ENCODE peak calls at places on chromosomes 16 and 17, in six cellular contexts. D is SK-N-SH, I is OCI-LY7, A is mesenchymal stem cell, Y is PC-3, K is endothelial cell of umbilical vein. L is an unnamed sample. For H3K4me1, the result is how much of the 10 kb centered on the place peaks cover.

GRCh38 chr16:30076276-30076791 is 540 bp downstream of the PPP4C start:
- DNase-seq in D (no peak), I (no peak), A (no peak), Y (no peak), K (peak), L (no peak)

GRCh38 chr16:13923703-13924298 is 3.8 kb downstream of the ERCC4 start:
- DNase-seq in D (peak), I (peak), A (peak), Y (peak), K (peak), L (no peak)

GRCh38 chr17:17749025-17749772 is 67.9 kb downstream of the RAI1 start:
- DNase-seq in D (peak), I (peak), A (no peak), Y (no peak), K (no peak), L (no peak)

GRCh38 chr17:78738245-78738644 is 43.8 kb downstream of the CYTH1 start:
- DNase-seq in D (no peak), I (peak), A (no peak), Y (no peak), K (no peak), L (no peak)

GRCh38 chr17:76957600-76958464 is 89.6 kb downstream of the MGAT5B start:
- DNase-seq in D (no peak), I (peak), A (no peak), Y (no peak), K (no peak), L (no peak)

GRCh38 chr17:27282054-27282501 is 11.8 kb upstream of the WSB1 start:
- DNase-seq in D (no peak), I (peak), A (no peak), Y (no peak), K (no peak), L (no peak)

GRCh38 chr17:41367426-41368075 is 2.1 kb downstream of the KRT33B start:
- DNase-seq in D (no peak), I (no peak), A (peak), Y (peak), K (no peak), L (no peak)

GRCh38 chr16:80027007-80027965 is 426.7 kb upstream of the MAF start:
- DNase-seq in D (no peak), I (no peak), A (peak), Y (peak), K (peak), L (peak)

GRCh38 chr17:72145972-72146755 is 25.3 kb downstream of the SOX9 start:
- DNase-seq in D (no peak), I (no peak), A (no peak), Y (peak), K (no peak), L (no peak)

GRCh38 chr16:53216798-53217197 is 162.0 kb downstream of the CHD9 start:
- DNase-seq in D (no peak), I (no peak), A (no peak), Y (no peak), K (no peak), L (no peak)

GRCh38 chr17:60127068-60128064 is 22.4 kb upstream of the CA4 start:
- DNase-seq in D (peak), I (no peak), A (no peak), Y (no peak), K (no peak), L (no peak)

GRCh38 chr17:59365383-59365981 is 34.0 kb downstream of the YPEL2 start:
- DNase-seq in D (peak), I (peak), A (no peak), Y (no peak), K (peak), L (no peak)

GRCh38 chr16:85027968-85028637 is 508 bp downstream of the KIAA0513 start:
- DNase-seq in D (no peak), I (peak), A (peak), Y (no peak), K (no peak), L (no peak)

GRCh38 chr17:82243648-82244412 is 15.0 kb downstream of the SLC16A3 start:
- DNase-seq in D (no peak), I (no peak), A (no peak), Y (peak), K (no peak), L (no peak)

GRCh38 chr16:46688101-46688656 is 799 bp downstream of the VPS35 start:
- DNase-seq in D (no peak), I (no peak), A (no peak), Y (peak), K (peak), L (no peak)

GRCh38 chr17:32558328-32558955 is 71.6 kb downstream of the CDK5R1 start:
- DNase-seq in D (no peak), I (peak), A (no peak), Y (no peak), K (peak), L (no peak)

GRCh38 chr16:10827691-10828341 is 9.2 kb upstream of the TVP23A start:
- DNase-seq in D (no peak), I (no peak), A (no peak), Y (peak), K (peak), L (no peak)

GRCh38 chr16:82631701-82632685 is 5.2 kb downstream of the CDH13 start:
- DNase-seq in D (peak), I (no peak), A (peak), Y (peak), K (no peak), L (no peak)

GRCh38 chr16:84677017-84677803 is 22.6 kb upstream of the USP10 start:
- DNase-seq in D (no peak), I (no peak), A (no peak), Y (no peak), K (no peak), L (no peak)

GRCh38 chr16:79505344-79505743 is 95.2 kb downstream of the MAF start:
- DNase-seq in D (no peak), I (no peak), A (no peak), Y (no peak), K (no peak), L (no peak)

GRCh38 chr17:27521281-27522027 is 65.2 kb downstream of the KSR1 start:
- DNase-seq in D (no peak), I (no peak), A (peak), Y (no peak), K (no peak), L (no peak)

GRCh38 chr17:34750004-34750403 is 170.6 kb downstream of the TMEM132E start:
- DNase-seq in D (no peak), I (no peak), A (no peak), Y (no peak), K (no peak), L (no peak)

GRCh38 chr16:30748634-30749445 is 615 bp downstream of the PHKG2 start:
- DNase-seq in D (peak), I (peak), A (peak), Y (peak), K (peak), L (no peak)

GRCh38 chr17:7579001-7579838 is at the start of gene CD68:
- DNase-seq in D (peak), I (peak), A (peak), Y (peak), K (peak), L (peak)

GRCh38 chr16:84514874-84515835 is 10.7 kb upstream of the MEAK7 start:
- DNase-seq in D (no peak), I (peak), A (no peak), Y (no peak), K (no peak), L (no peak)

DNA sequence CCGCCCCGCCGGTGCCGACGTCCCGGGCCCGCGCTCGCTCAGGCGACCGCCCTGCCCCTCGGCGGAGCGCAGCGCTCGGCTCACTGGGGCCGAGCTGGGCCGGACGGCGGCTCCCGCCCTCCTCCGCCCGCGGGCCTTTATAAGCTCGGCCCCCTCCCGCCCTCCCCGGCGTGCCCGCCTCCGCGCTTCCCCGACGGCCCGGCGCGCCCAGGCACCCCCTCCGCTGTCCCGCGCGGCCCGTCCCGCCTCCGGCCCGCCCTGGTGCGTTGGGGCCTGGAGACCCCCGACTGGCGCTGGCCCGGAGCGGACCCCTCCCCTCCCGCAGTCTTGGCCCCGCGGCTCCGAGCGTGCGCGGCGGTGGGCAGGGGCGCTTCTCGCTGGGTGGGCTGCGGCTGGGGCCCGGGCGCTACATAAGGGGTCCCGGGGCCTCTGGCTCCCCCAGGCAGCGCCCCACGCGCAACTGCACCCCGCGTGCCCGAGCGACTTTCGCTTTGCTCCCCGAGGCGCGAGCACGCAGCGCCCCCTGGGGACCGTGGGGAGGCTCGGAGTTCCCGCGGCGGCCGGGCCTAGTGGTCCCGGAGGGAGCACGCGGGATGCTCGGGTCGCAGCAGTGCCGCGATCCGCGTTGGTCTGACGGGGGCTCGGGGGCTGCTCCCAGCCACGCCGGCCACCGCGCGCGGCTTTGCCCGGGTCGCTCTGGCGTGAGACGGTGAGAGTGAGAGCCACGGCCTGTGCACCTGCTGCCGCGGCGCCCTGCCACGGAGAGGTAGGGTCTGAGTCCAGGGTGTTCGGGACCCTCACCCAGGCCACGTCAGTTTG is at the start of gene PIEZO1:
- DNase-seq in D (peak), I (peak), A (peak), Y (peak), K (peak), L (peak)
- H3K4me1 ChIP-seq in D (under half), I (half or more), A (under half), Y (under half), K (under half), L (half or more)

DNA sequence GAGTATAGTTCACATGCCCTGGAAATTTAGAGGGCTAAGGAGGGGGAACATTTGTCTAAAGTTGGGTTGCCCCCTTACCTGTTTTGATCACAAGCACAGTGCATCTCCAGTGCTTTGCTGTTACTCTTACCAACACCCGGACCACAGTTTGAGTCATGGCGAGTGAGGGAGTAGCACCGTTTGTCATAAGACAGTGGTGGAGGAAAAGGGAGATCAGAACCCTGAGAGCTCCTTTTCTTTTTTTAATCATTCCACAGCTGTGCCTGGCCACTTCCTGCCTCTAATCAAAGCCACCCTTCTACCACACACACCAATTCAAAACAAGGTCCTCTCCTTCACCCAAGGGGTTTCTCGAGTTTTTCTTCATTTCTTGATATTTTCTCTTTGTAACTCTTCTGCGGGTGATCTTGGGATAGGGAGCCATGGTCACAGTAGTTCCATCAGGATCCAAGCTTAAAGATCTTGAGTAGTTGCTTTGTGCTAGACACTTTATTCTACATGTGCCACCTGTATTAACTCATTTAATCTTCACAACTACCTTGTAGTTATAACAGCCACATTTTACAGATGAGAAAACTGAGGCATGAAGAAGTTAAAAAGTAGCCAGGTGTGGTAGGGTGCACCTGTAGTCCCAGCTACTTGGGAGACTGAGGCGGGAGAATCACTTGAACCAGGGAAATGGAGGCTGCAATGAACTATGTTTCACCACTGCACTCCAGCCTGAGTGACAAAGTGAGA is 5.0 kb upstream of the MYL4 start:
- DNase-seq in D (no peak), I (peak), A (peak), Y (no peak), K (no peak), L (peak)
- H3K4me2 ChIP-seq in D (no peak), I (peak), A (no peak), Y (no peak), K (no peak), L (peak)

GRCh38 chr17:65173951-65174683 is 36.9 kb downstream of the RGS9 start:
- DNase-seq in D (peak), I (no peak), A (no peak), Y (no peak), K (no peak), L (no peak)
- H2AFZ ChIP-seq in D (no peak), I (peak), A (no peak), Y (no peak), K (no peak), L (peak)

DNA sequence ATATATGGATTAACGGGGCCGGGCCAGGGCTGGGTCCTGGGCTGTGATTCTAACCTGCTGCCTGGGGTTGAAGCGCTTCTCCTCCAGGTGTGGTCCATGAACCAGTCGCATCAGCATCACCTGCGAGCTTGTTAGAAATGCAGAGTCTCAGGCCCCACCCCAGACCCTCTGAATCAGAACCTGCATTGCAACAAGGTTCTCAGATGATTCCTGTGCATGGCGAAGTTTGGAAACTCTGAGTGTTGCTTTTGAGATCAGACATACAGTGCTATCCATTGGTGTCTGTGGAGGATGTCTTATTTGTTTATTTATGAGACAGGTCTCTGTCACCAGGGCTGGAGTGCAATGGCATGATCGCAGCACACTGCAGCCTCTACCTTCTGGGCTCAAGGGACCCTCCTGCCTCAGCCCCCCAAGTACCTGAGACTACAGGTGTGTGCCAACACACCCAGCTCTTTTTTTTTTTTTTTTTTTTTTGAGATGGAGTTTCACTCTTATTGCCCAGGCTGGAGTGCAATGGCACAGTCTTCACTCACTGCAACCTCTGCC is 99.8 kb downstream of the PITPNC1 start:
- DNase-seq in D (no peak), I (no peak), A (no peak), Y (no peak), K (no peak), L (no peak)
- H3K4me1 ChIP-seq in D (under half), I (under half), A (under half), Y (under half), K (under half), L (under half)

GRCh38 chr16:89583197-89583894 is 7.8 kb downstream of the CPNE7 start:
- DNase-seq in D (no peak), I (no peak), A (no peak), Y (no peak), K (no peak), L (no peak)

GRCh38 chr16:89581861-89582563 is 6.5 kb downstream of the CPNE7 start:
- DNase-seq in D (no peak), I (no peak), A (peak), Y (peak), K (peak), L (no peak)

GRCh38 chr16:89581045-89581695 is 5.6 kb downstream of the CPNE7 start:
- DNase-seq in D (no peak), I (no peak), A (peak), Y (peak), K (peak), L (no peak)

GRCh38 chr16:89583895-89584644 is 8.5 kb downstream of the CPNE7 start:
- DNase-seq in D (no peak), I (no peak), A (no peak), Y (no peak), K (no peak), L (no peak)

DNA sequence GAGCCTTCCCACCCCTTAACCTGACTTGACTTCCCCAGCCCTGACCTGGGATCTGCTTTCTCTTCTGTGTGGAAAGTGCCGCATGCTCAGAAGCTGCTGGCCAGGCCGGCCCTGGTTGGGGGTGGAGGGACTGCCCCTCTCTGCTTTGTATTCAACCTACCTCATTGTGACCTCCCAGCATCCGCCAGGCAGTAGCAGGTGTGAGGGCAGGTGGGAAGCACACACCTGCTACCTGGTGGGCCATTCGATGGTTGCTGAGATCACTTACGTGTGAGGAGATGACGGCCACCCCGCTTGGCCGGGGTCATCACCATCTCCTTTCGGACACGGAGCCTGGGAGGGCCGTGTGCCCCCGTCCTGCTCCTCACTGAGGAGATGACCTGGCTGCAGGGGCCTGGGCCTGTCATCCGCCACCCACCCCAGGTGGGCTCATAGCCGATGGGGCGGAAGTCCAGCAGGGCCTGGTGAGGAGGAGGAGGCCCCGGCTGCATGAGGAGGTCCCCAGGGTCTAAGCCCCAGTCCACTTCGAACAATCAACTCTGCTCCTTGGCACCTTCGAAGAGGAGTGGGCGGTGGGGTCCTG is 7.1 kb downstream of the CPNE7 start:
- DNase-seq in D (no peak), I (no peak), A (no peak), Y (no peak), K (no peak), L (no peak)
- H3K4me2 ChIP-seq in D (peak), I (no peak), A (no peak), Y (peak), K (no peak), L (no peak)

GRCh38 chr17:75515523-75516254 is at the start of gene CASKIN2:
- DNase-seq in D (peak), I (peak), A (peak), Y (peak), K (peak), L (peak)
- H2AFZ ChIP-seq in D (peak), I (peak), A (peak), Y (peak), K (peak), L (peak)